ENCODE peak calls at places on chromosomes 6 and 20, in five cellular contexts. Y is activated naive CD4-positive, alpha-beta T cell; H is fibroblast of the aortic adventitia; I is fibroblast of mammary gland; D is heart left ventricle. U is an unnamed sample.
A peak's percentile ranks its signal among the peaks of the same experiment; 100 is the strongest.

GRCh38 chr6:44730771-44731391 is 343.4 kb downstream of the CDC5L start:
- DNase-seq in Y (no peak), H (no peak), I (no peak), D (no peak), U (no peak)

GRCh38 chr20:63296411-63297299 is 3.7 kb downstream of the COL20A1 start:
- DNase-seq in Y (no peak), H (no peak), I (no peak), D (no peak), U (no peak)

GRCh38 chr6:36340671-36341454 is 4.2 kb upstream of the BNIP5 start:
- DNase-seq in Y (peak; percentile 51), H (peak; percentile 76), I (peak; percentile 56), D (peak; percentile 77), U (peak; percentile 14)

GRCh38 chr6:110395221-110395620 is 20.2 kb downstream of the DDO start:
- DNase-seq in Y (no peak), H (peak; percentile 62), I (no peak), D (no peak), U (no peak)

GRCh38 chr20:2840138-2840966 is at the start of the genes PCED1A and VPS16:
- DNase-seq in Y (peak; percentile 69), H (peak; percentile 83), I (peak; percentile 82), D (peak; percentile 90), U (peak; percentile 83)

GRCh38 chr6:149614352-149614751 is 34.2 kb downstream of the KATNA1 start:
- DNase-seq in Y (no peak), H (peak; percentile 7), I (peak; percentile 45), D (no peak), U (no peak)

GRCh38 chr6:101527467-101527866 is 134.0 kb downstream of the GRIK2 start:
- DNase-seq in Y (no peak), H (no peak), I (no peak), D (no peak), U (no peak)

GRCh38 chr6:22146581-22147468 is 150.0 kb downstream of the PRL start:
- DNase-seq in Y (no peak), H (no peak), I (peak; percentile 18), D (no peak), U (no peak)

GRCh38 chr20:3744037-3744436 is 11.6 kb downstream of the HSPA12B start:
- DNase-seq in Y (no peak), H (no peak), I (no peak), D (no peak), U (no peak)

GRCh38 chr6:106870069-106870468 is 104.5 kb downstream of the CD24 start:
- DNase-seq in Y (no peak), H (peak; percentile 89), I (peak; percentile 24), D (no peak), U (no peak)

GRCh38 chr6:157764346-157765068 is 58.5 kb upstream of the SNX9 start:
- DNase-seq in Y (peak; percentile 47), H (peak; percentile 100), I (peak; percentile 100), D (peak; percentile 80), U (peak; percentile 67)

GRCh38 chr6:89433637-89434499 is 916 bp downstream of the ANKRD6 start:
- DNase-seq in Y (no peak), H (no peak), I (no peak), D (peak; percentile 23), U (no peak)

GRCh38 chr6:32852018-32852843 is 1.3 kb downstream of the TAP1 start:
- DNase-seq in Y (no peak), H (peak; percentile 20), I (no peak), D (peak; percentile 51), U (no peak)

GRCh38 chr6:154605207-154605877 is 94.9 kb upstream of the CNKSR3 start:
- DNase-seq in Y (no peak), H (no peak), I (no peak), D (no peak), U (no peak)

GRCh38 chr6:57162008-57162407 is 10.1 kb upstream of the BAG2 start:
- DNase-seq in Y (no peak), H (no peak), I (no peak), D (no peak), U (no peak)

GRCh38 chr6:96760153-96760687 is 77.1 kb downstream of the GPR63 start:
- DNase-seq in Y (no peak), H (no peak), I (no peak), D (no peak), U (no peak)

GRCh38 chr20:22626501-22626900 is 42.1 kb upstream of the FOXA2 start:
- DNase-seq in Y (no peak), H (no peak), I (no peak), D (no peak), U (no peak)

GRCh38 chr6:37783025-37783825 is 36.3 kb upstream of the ZFAND3 start:
- DNase-seq in Y (no peak), H (peak; percentile 30), I (peak; percentile 37), D (no peak), U (peak; percentile 28)

GRCh38 chr6:116840091-116840490 is 11.2 kb upstream of the GPRC6A start:
- DNase-seq in Y (no peak), H (no peak), I (peak; percentile 67), D (no peak), U (no peak)

GRCh38 chr6:43840490-43841218 is 70.6 kb downstream of the VEGFA start:
- DNase-seq in Y (no peak), H (peak; percentile 62), I (peak; percentile 60), D (no peak), U (no peak)

GRCh38 chr20:17648306-17648646 is 33.8 kb downstream of the RRBP1 start:
- DNase-seq in Y (no peak), H (no peak), I (peak; percentile 45), D (no peak), U (no peak)

GRCh38 chr20:3135507-3136070 is 24.1 kb downstream of the FASTKD5 start:
- DNase-seq in Y (no peak), H (no peak), I (peak; percentile 40), D (no peak), U (no peak)

GRCh38 chr6:34143196-34143883 is 2.5 kb downstream of the GRM4 start:
- DNase-seq in Y (no peak), H (no peak), I (no peak), D (no peak), U (no peak)

GRCh38 chr20:7868108-7868507 is 72.2 kb downstream of the HAO1 start:
- DNase-seq in Y (no peak), H (no peak), I (no peak), D (no peak), U (no peak)

GRCh38 chr6:151025076-151025475 is 159.6 kb downstream of the MTHFD1L start:
- DNase-seq in Y (no peak), H (no peak), I (no peak), D (no peak), U (peak; percentile 66)

GRCh38 chr6:112243861-112244415 is 10.4 kb downstream of the LAMA4 start:
- DNase-seq in Y (no peak), H (no peak), I (no peak), D (no peak), U (no peak)

GRCh38 chr6:85660181-85660611 is 17.5 kb upstream of the SYNCRIP start:
- DNase-seq in Y (no peak), H (peak; percentile 88), I (peak; percentile 97), D (no peak), U (no peak)

GRCh38 chr6:167855825-167856425 is 29.2 kb downstream of the AFDN start:
- DNase-seq in Y (no peak), H (peak; percentile 93), I (peak; percentile 99), D (no peak), U (no peak)

GRCh38 chr6:139597781-139598368 is 223.4 kb upstream of the CITED2 start:
- DNase-seq in Y (no peak), H (peak; percentile 100), I (peak; percentile 98), D (peak; percentile 55), U (no peak)